ENCODE peak calls at places on chromosomes 12 and 14, in four cellular contexts. P is HEK293T; F is cardiac fibroblast; N is stimulated activated naive CD4-positive, alpha-beta T cell. O is an unnamed sample.

GRCh38 chr14:90693413-90693812 is 122.8 kb downstream of the TTC7B start:
- DNase-seq in P (no peak), N (no peak), F (no peak), O (no peak)

GRCh38 chr14:68255697-68256178 is 436.2 kb downstream of the RAD51B start:
- DNase-seq in F (no peak), N (no peak), P (no peak), O (peak)

GRCh38 chr14:99602054-99602787 is 1.8 kb downstream of the CCDC85C start:
- DNase-seq in P (no peak), F (peak), N (no peak), O (no peak)

GRCh38 chr14:37595809-37596595 is 573 bp downstream of the TTC6 start:
- DNase-seq in F (no peak), P (peak), N (no peak), O (peak)

GRCh38 chr12:32115404-32116104 is 8.9 kb downstream of the BICD1 start:
- DNase-seq in P (no peak), N (no peak), F (peak), O (peak)

GRCh38 chr12:15731940-15732339 is 57.2 kb downstream of the EPS8 start:
- DNase-seq in P (no peak), F (no peak), N (no peak), O (no peak)

GRCh38 chr12:100142851-100143559 is at the start of gene BLTP3B:
- DNase-seq in F (peak), N (peak), P (peak), O (peak)

GRCh38 chr12:96233941-96234461 is 39.8 kb downstream of the ELK3 start:
- DNase-seq in N (no peak), F (peak), P (no peak), O (peak)

GRCh38 chr12:103841690-103842584 is 903 bp upstream of the NT5DC3 start:
- DNase-seq in N (no peak), P (peak), F (peak), O (peak)

GRCh38 chr14:59055439-59056045 is 132.9 kb upstream of the DAAM1 start:
- DNase-seq in F (peak), N (peak), P (peak), O (peak)

GRCh38 chr14:21825147-21825743 is 151.6 kb upstream of the OR4E1 start:
- DNase-seq in F (peak), N (peak), P (peak), O (peak)

GRCh38 chr12:83322816-83323215 is 636.1 kb downstream of the TMTC2 start:
- DNase-seq in N (no peak), F (no peak), P (no peak), O (no peak)

GRCh38 chr14:103846569-103847438 is 571 bp downstream of the PPP1R13B start:
- DNase-seq in N (no peak), P (peak), F (peak), O (no peak)

GRCh38 chr14:65485516-65485915 is 73.0 kb downstream of the FUT8 start:
- DNase-seq in N (no peak), P (no peak), F (no peak), O (no peak)

GRCh38 chr14:36662258-36662542 is 540 bp downstream of the PAX9 start:
- DNase-seq in F (no peak), N (no peak), P (no peak), O (no peak)

GRCh38 chr12:44618960-44619359 is 257.2 kb downstream of the NELL2 start:
- DNase-seq in F (no peak), P (no peak), N (no peak), O (no peak)

GRCh38 chr12:118035194-118036041 is 18.9 kb downstream of the RFC5 start:
- DNase-seq in F (peak), N (no peak), P (no peak), O (peak)

GRCh38 chr14:103385153-103385993 is at the start of gene MARK3:
- DNase-seq in F (peak), P (peak), N (peak), O (peak)

GRCh38 chr12:1130164-1130563 is 139.1 kb downstream of the ERC1 start:
- DNase-seq in F (no peak), N (no peak), P (no peak), O (peak)

GRCh38 chr14:79629891-79630560 is 581.3 kb downstream of the DIO2 start:
- DNase-seq in N (no peak), F (peak), P (no peak), O (no peak)

GRCh38 chr14:101248056-101248725 is 313.1 kb upstream of the DIO3 start:
- DNase-seq in N (no peak), P (no peak), F (no peak), O (no peak)

GRCh38 chr14:54942913-54943312 is 40.3 kb upstream of the GCH1 start:
- DNase-seq in P (no peak), N (no peak), F (no peak), O (no peak)

GRCh38 chr12:116140559-116140958 is 136.9 kb downstream of the MED13L start:
- DNase-seq in F (no peak), P (no peak), N (no peak), O (peak)

GRCh38 chr12:44184499-44185206 is 348.8 kb downstream of the TMEM117 start:
- DNase-seq in P (no peak), N (no peak), F (no peak), O (no peak)

GRCh38 chr14:45610303-45610702 is 357.3 kb upstream of the MIS18BP1 start:
- DNase-seq in P (no peak), F (no peak), N (no peak), O (peak)

GRCh38 chr14:100283984-100284881 is 22.0 kb downstream of the SLC25A29 start:
- DNase-seq in N (no peak), P (no peak), F (no peak), O (no peak)

GRCh38 chr14:94162466-94162865 is 11.7 kb upstream of the PPP4R4 start:
- DNase-seq in P (no peak), F (no peak), N (no peak), O (no peak)

GRCh38 chr14:72024043-72024407 is 91.8 kb downstream of the RGS6 start:
- DNase-seq in N (no peak), P (peak), F (peak), O (peak)